ENCODE peak calls at places on chromosomes 2 and 18, in five cellular contexts. F is uterus, E is testis, C is right lobe of liver, D is HepG2. A is an unnamed sample.

GRCh38 chr2:105631011-105631410 is 113.7 kb upstream of the NCK2 start:
- DNase-seq in F (no peak), E (no peak), C (no peak), D (no peak), A (no peak)

GRCh38 chr2:195592101-195592500 is 64.9 kb upstream of the SLC39A10 start:
- DNase-seq in F (no peak), E (no peak), C (no peak), D (no peak), A (no peak)

GRCh38 chr2:34069604-34070003 is 470.5 kb upstream of the FAM98A start:
- DNase-seq in F (no peak), E (no peak), C (no peak), D (no peak), A (no peak)

GRCh38 chr2:45834372-45834771 is 182.9 kb downstream of the PRKCE start:
- DNase-seq in F (no peak), E (no peak), C (no peak), D (no peak), A (no peak)

GRCh38 chr18:45119888-45120287 is 439.2 kb downstream of the SETBP1 start:
- DNase-seq in F (no peak), E (no peak), C (no peak), D (no peak), A (peak)

GRCh38 chr2:165646321-165646801 is 147.7 kb downstream of the GALNT3 start:
- DNase-seq in F (no peak), E (no peak), C (no peak), D (no peak), A (no peak)

GRCh38 chr2:235763816-235764215 is 270.0 kb downstream of the AGAP1 start:
- DNase-seq in F (no peak), E (no peak), C (no peak), D (no peak), A (no peak)

GRCh38 chr18:14900435-14900834 is 152.5 kb downstream of the ANKRD30B start:
- DNase-seq in F (no peak), E (no peak), C (no peak), D (no peak), A (no peak)

GRCh38 chr2:14903709-14904374 is 271.3 kb downstream of the LRATD1 start:
- DNase-seq in F (no peak), E (peak), C (peak), D (peak), A (no peak)

GRCh38 chr18:35387367-35387685 is 10.2 kb upstream of the ZNF396 start:
- DNase-seq in F (no peak), E (no peak), C (no peak), D (no peak), A (no peak)

GRCh38 chr18:28690836-28691835 is 514.2 kb upstream of the CDH2 start:
- DNase-seq in F (no peak), E (no peak), C (no peak), D (no peak), A (no peak)

GRCh38 chr2:36294290-36294689 is 61.3 kb upstream of the CRIM1 start:
- DNase-seq in F (no peak), E (no peak), C (no peak), D (no peak), A (no peak)

GRCh38 chr2:119387381-119388129 is 20.8 kb downstream of the DBI start:
- DNase-seq in F (peak), E (peak), C (peak), D (peak), A (peak)

GRCh38 chr2:238722181-238722580 is 125.7 kb upstream of the TWIST2 start:
- DNase-seq in F (no peak), E (no peak), C (no peak), D (no peak), A (no peak)

GRCh38 chr2:200635251-200635650 is 49.4 kb downstream of the AOX1 start:
- DNase-seq in F (no peak), E (no peak), C (no peak), D (no peak), A (peak)

GRCh38 chr18:56235773-56236115 is 402.6 kb downstream of the TXNL1 start:
- DNase-seq in F (no peak), E (no peak), C (no peak), D (no peak), A (no peak)

GRCh38 chr2:240509667-240510512 is 47.9 kb downstream of the ANKMY1 start:
- DNase-seq in F (no peak), E (no peak), C (no peak), D (no peak), A (no peak)

GRCh38 chr2:62505649-62506420 is at the start of gene TMEM17:
- DNase-seq in F (peak), E (peak), C (peak), D (no peak), A (peak)

GRCh38 chr2:146240376-146240775 is 1604.5 kb upstream of the ACVR2A start:
- DNase-seq in F (no peak), E (no peak), C (no peak), D (no peak), A (no peak)

GRCh38 chr18:8084160-8084559 is 517.0 kb downstream of the PTPRM start:
- DNase-seq in F (no peak), E (peak), C (peak), D (peak), A (peak)

GRCh38 chr2:201715459-201715858 is 17.0 kb upstream of the MPP4 start:
- DNase-seq in F (no peak), E (no peak), C (peak), D (peak), A (peak)

GRCh38 chr2:76667764-76668163 is 854.4 kb downstream of the LRRTM4 start:
- DNase-seq in F (no peak), E (no peak), C (no peak), D (no peak), A (no peak)

GRCh38 chr2:70044290-70045040 is 42.8 kb upstream of the PCBP1 start:
- DNase-seq in F (no peak), E (no peak), C (no peak), D (no peak), A (no peak)

GRCh38 chr2:42132066-42132965 is 36.8 kb upstream of the EML4 start:
- DNase-seq in F (no peak), E (no peak), C (no peak), D (no peak), A (no peak)

GRCh38 chr2:239730897-239731296 is 294.2 kb downstream of the NDUFA10 start:
- DNase-seq in F (no peak), E (no peak), C (no peak), D (no peak), A (no peak)

GRCh38 chr2:240465268-240465764 is 29.9 kb downstream of the GPC1 start:
- DNase-seq in F (no peak), E (no peak), C (no peak), D (no peak), A (peak)

GRCh38 chr2:11582526-11583202 is 48.8 kb downstream of the GREB1 start:
- DNase-seq in F (peak), E (peak), C (peak), D (peak), A (peak)

GRCh38 chr18:35030234-35030989 is 10.8 kb upstream of the MAPRE2 start:
- DNase-seq in F (no peak), E (no peak), C (no peak), D (no peak), A (no peak)

GRCh38 chr2:184049566-184049965 is 548.8 kb upstream of the ZNF804A start:
- DNase-seq in F (no peak), E (no peak), C (no peak), D (no peak), A (no peak)

GRCh38 chr18:79944126-79944731 is 7.2 kb downstream of the SLC66A2 start:
- DNase-seq in F (no peak), E (peak), C (peak), D (no peak), A (peak)

GRCh38 chr2:101655941-101656422 is 41.5 kb upstream of the MAP4K4 start:
- DNase-seq in F (peak), E (no peak), C (no peak), D (peak), A (no peak)

GRCh38 chr2:237966565-237967462 is at the start of gene UBE2F:
- DNase-seq in F (peak), E (peak), C (peak), D (peak), A (peak)

GRCh38 chr2:69554568-69554967 is 89.0 kb downstream of the AAK1 start:
- DNase-seq in F (no peak), E (no peak), C (no peak), D (no peak), A (no peak)

GRCh38 chr18:28404721-28405120 is 227.8 kb upstream of the CDH2 start:
- DNase-seq in F (no peak), E (no peak), C (no peak), D (no peak), A (no peak)

GRCh38 chr2:136327162-136327852 is 209.4 kb upstream of the CXCR4 start:
- DNase-seq in F (no peak), E (no peak), C (no peak), D (no peak), A (no peak)

GRCh38 chr2:232260075-232260474 is 118.5 kb upstream of the ALPP start:
- DNase-seq in F (no peak), E (no peak), C (no peak), D (no peak), A (no peak)

GRCh38 chr2:84865181-84865783 is 15.6 kb downstream of the TRABD2A start:
- DNase-seq in F (no peak), E (no peak), C (no peak), D (no peak), A (no peak)
- TF ChIP-seq CTCF in F (no peak), E (no peak), C (peak), D (peak), A (no peak)

DNA sequence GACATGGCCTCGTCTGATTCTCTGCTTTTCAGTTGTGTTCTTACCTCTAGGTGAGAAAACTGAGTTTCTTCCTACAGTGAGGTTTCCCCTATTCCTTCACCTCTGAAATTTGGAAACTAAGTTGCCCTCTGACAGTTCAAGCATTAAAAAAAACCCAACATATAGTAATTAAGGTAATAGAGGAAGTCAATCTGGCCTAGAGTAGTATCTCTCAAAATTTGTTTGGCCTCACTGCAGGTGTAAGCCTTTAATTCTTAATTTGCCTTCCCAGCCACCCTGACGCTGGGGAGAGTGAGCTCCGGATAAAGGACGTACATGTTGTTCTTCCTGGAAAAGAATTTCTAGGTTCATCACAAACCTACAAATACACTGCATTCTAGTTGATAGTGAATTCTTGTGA is 1.4 kb downstream of the CAD start:
- DNase-seq in F (no peak), E (no peak), C (no peak), D (no peak), A (no peak)
- TF ChIP-seq POLR2A in F (no peak), E (no peak), C (no peak), D (no peak), A (no peak)

GRCh38 chr2:636649-637405 is 40.4 kb downstream of the TMEM18 start:
- DNase-seq in F (peak), E (peak), C (peak), D (peak), A (peak)

GRCh38 chr2:637804-638203 is 39.4 kb downstream of the TMEM18 start:
- DNase-seq in F (no peak), E (no peak), C (no peak), D (peak), A (no peak)

GRCh38 chr2:639703-640102 is 37.5 kb downstream of the TMEM18 start:
- DNase-seq in F (no peak), E (no peak), C (no peak), D (no peak), A (no peak)

GRCh38 chr2:636151-636621 is 41.0 kb downstream of the TMEM18 start:
- DNase-seq in F (no peak), E (no peak), C (no peak), D (no peak), A (no peak)

DNA sequence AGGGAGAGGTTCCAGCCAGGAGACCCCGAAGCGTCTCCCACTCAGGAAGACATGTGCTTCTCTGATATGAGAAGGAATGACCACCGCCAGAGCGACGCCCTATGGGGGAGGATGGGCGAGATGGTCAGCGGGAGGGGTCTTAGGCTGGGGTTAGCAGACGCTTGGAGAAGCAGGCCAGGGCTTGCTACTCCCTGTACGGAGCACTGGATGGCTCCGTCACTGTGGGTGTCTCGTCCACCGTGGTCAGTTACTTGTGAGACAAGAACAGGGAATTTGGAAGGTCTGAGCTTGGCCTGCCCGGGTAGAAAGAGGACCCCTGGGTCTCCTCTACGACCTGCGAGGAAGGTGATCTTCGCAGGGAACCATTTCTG is 39.8 kb downstream of the TMEM18 start:
- DNase-seq in F (no peak), E (no peak), C (no peak), D (no peak), A (no peak)
- TF ChIP-seq CTCF in F (no peak), E (no peak), C (no peak), D (no peak), A (no peak)

DNA sequence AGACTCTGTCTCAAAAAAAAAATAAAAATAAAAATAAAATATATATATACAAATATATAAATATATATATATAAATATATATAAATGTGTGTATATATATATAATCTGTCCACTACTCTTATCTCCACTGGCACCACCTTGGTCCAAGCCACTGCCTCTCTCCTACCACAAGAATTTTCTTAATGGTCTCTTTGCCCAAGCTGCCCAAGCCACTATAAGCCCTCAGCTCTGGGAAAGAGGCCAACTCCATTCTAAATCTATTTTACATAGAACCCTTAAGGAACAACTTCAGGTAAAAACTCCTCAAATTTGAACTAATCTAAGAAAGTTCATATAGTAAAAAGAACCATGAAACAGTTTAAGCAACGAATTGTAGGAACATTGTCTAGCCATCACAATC is 45.6 kb upstream of the GREB1L start:
- DNase-seq in F (no peak), E (no peak), C (no peak), D (no peak), A (no peak)
- TF ChIP-seq POLR2A in F (no peak), E (no peak), C (no peak), D (no peak), A (no peak)

DNA sequence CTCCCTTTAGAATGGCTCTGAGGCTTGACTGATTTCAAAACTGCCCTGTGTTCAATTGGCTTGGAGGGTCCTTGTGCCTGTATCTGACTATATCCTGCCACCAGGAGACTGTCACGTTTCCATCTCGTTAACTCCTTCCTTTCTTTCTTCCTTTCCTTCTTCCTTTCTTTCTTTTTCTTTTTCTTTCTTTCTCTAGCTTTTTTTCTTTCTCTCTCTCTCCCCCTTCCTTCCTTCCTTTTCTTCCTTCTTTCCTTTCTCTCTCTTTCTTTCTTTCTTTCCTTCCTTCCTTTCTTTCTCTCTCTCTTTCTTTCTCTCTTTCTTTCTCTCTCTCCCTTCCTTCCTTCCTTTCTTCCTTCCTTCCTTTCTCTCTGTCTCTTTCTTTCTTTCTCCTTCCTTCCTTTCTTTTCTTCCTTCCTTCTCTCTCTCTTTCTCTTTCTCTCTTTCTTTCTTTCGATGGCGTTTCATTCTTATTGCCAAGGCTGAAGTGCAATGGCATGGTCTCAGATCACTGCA is 38.1 kb upstream of the EML6 start:
- DNase-seq in F (no peak), E (no peak), C (no peak), D (no peak), A (no peak)
- TF ChIP-seq CTCF in F (no peak), E (no peak), C (no peak), D (no peak), A (no peak)

DNA sequence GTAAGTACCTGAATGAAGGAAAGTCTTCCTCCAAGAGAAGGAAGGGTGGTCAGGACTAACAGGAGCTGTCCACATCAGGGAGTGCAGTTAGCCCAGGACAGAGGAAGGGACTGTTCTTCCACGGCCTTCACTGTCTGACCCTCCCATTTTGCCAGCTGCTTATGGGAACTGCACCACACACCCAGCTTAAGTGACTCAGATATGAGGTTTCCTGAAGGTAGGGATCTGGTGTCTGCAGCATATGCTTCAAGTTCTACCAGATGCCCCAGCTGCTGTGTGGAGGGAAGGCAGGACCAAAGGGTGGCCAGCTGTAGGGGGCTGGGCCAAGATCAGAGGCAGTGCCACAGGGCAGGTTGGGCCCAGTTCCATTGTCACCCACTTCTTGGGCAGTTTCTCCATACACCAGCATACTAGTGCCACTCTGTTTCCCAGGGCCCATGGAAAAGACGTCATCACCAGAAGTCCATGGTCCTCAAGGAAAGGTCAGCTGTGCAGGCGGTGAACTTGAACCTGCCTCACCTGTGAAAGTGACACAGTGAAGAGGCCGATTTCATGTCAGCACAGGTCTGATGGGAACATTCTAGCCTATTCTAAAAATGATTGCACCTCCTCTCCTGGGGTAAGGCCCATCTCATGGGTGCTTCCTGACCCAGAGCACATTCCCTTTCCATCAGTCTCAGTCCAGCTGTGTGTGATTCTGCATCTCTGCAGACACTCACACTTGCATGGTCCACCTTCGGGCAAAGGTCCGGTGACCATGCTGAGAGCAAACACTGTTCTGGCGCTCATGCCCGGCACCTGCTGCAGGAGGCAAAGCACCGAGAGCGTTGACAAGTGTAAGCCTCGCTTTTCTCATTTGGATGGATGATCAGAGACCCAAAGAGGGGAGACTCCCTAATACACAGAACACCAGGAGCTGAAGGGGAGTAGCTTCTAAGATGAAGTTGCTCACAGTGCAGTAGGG is 68.0 kb downstream of the ACAA2 start:
- DNase-seq in F (no peak), E (no peak), C (peak), D (no peak), A (no peak)
- TF ChIP-seq POLR2A in F (no peak), E (no peak), C (no peak), D (no peak), A (no peak)

GRCh38 chr18:41767960-41768359 is 187.1 kb upstream of the PIK3C3 start:
- DNase-seq in F (no peak), E (peak), C (no peak), D (no peak), A (no peak)
- TF ChIP-seq CTCF in F (no peak), E (no peak), C (no peak), D (no peak), A (no peak)

DNA sequence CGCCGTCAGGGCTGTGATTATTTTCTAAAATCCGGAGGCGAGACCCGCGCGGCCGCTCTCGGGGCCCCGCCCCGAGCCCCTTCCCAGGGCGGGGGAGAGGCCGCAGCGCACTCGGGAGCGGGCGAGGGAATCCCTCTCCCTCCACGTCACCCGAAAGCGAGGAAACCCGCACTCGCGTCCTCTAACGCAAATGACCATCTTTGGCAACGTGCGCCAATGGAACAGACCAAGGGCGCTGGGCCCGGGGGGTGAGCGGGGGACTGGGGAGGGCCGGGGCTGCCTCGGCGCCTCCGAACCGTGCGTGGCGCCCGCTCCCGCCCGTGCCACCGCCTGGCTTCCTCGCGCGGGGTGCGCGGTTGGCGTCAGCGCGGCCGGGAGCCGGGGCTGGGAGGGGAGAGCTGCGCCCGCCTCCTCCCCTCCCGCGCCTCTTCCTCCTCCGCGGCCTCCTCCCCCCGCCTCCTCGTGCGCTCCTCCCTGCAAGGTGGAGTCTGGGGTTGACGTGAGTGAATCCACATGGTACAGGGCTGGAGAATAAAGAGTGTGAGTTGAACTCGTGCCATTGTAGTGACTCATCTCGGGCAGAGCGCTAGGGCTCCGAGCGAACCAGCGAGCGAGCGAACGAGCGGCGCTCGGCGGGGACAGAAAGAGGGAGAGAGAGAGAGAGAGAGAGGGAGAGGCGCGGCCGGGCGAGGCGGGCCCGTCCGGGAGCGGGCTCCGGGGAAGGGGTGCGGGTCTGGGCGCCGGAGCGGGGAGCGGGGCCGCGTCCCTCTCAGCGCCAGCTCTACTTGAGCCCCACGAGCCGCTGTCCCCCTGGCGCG is at the start of gene FOSL2:
- DNase-seq in F (peak), E (peak), C (peak), D (peak), A (peak)
- TF ChIP-seq POLR2A in F (peak), E (peak), C (peak), D (peak), A (peak)

A was measured in body of pancreas.